ENCODE peak calls at places on chromosome 7, in ten cellular contexts. X is pancreas, M is aorta, S is psoas muscle, G is ovary, T is kidney, R is heart right ventricle, K is Peyer's patch, J is neural progenitor cell, Y is trophoblast cell. O is an unnamed sample.

GRCh38 chr7:44587843-44588711 is 6.0 kb upstream of the TMED4 start:
- DNase-seq in X (peak; percentile 59), M (no peak), S (no peak), G (peak; percentile 43), T (no peak), R (peak; percentile 55), K (peak; percentile 85), J (no peak), Y (peak; percentile 31), O (no peak)

GRCh38 chr7:109836016-109836415 is 1254.9 kb upstream of the LRRN3 start:
- DNase-seq in X (no peak), M (no peak), S (no peak), G (no peak), T (no peak), R (no peak), K (no peak), J (no peak), Y (no peak), O (no peak)

GRCh38 chr7:47266131-47266706 is 315.7 kb downstream of the TNS3 start:
- DNase-seq in X (peak; percentile 64), M (peak; percentile 59), S (peak; percentile 74), G (peak; percentile 71), T (peak; percentile 89), R (peak; percentile 48), K (peak; percentile 82), J (peak; percentile 79), Y (peak; percentile 70), O (no peak)

GRCh38 chr7:114432627-114433026 is 18.0 kb downstream of the FOXP2 start:
- DNase-seq in X (no peak), M (no peak), S (no peak), G (no peak), T (no peak), R (no peak), K (no peak), J (no peak), Y (no peak), O (no peak)

GRCh38 chr7:32275216-32275979 is 205.2 kb upstream of the PDE1C start:
- DNase-seq in X (no peak), M (no peak), S (no peak), G (no peak), T (no peak), R (no peak), K (no peak), J (no peak), Y (no peak), O (no peak)

GRCh38 chr7:42232275-42232674 is 4.7 kb downstream of the GLI3 start:
- DNase-seq in X (no peak), M (no peak), S (no peak), G (no peak), T (no peak), R (no peak), K (no peak), J (peak; percentile 83), Y (peak; percentile 62), O (no peak)

GRCh38 chr7:427506-428103 is 92.0 kb downstream of the PDGFA start:
- DNase-seq in X (no peak), M (no peak), S (peak; percentile 20), G (no peak), T (no peak), R (no peak), K (no peak), J (no peak), Y (no peak), O (no peak)

GRCh38 chr7:24974026-24974832 is 5.7 kb downstream of the OSBPL3 start:
- DNase-seq in X (no peak), M (no peak), S (no peak), G (no peak), T (no peak), R (no peak), K (no peak), J (no peak), Y (no peak), O (no peak)

GRCh38 chr7:139776486-139777303 is 1.1 kb downstream of the HIPK2 start:
- DNase-seq in X (peak; percentile 28), M (no peak), S (no peak), G (peak; percentile 31), T (no peak), R (no peak), K (peak; percentile 63), J (peak; percentile 42), Y (peak; percentile 39), O (no peak)

GRCh38 chr7:17320102-17320497 is 21.6 kb downstream of the AHR start:
- DNase-seq in X (no peak), M (no peak), S (no peak), G (no peak), T (no peak), R (no peak), K (no peak), J (no peak), Y (no peak), O (no peak)

GRCh38 chr7:144720139-144720538 is 115.7 kb downstream of the TPK1 start:
- DNase-seq in X (no peak), M (no peak), S (no peak), G (no peak), T (no peak), R (no peak), K (no peak), J (no peak), Y (peak; percentile 91), O (no peak)

GRCh38 chr7:47852330-47853245 is 95.7 kb downstream of the PKD1L1 start:
- DNase-seq in X (no peak), M (no peak), S (no peak), G (no peak), T (no peak), R (no peak), K (no peak), J (peak; percentile 52), Y (no peak), O (no peak)

GRCh38 chr7:19079066-19079465 is 38.4 kb downstream of the TWIST1 start:
- DNase-seq in X (no peak), M (no peak), S (no peak), G (no peak), T (no peak), R (no peak), K (no peak), J (no peak), Y (peak; percentile 12), O (no peak)

GRCh38 chr7:27515933-27516332 is 146.8 kb downstream of the HIBADH start:
- DNase-seq in X (no peak), M (no peak), S (no peak), G (no peak), T (no peak), R (no peak), K (no peak), J (peak; percentile 7), Y (peak; percentile 75), O (no peak)

GRCh38 chr7:54839538-54840213 is 80.7 kb upstream of the SEC61G start:
- DNase-seq in X (peak; percentile 57), M (peak; percentile 85), S (peak; percentile 92), G (peak; percentile 46), T (peak; percentile 83), R (peak; percentile 80), K (peak; percentile 58), J (peak; percentile 71), Y (no peak), O (no peak)

GRCh38 chr7:140358771-140359095 is 39.6 kb downstream of the SLC37A3 start:
- DNase-seq in X (no peak), M (no peak), S (no peak), G (no peak), T (no peak), R (no peak), K (peak; percentile 56), J (no peak), Y (no peak), O (no peak)

GRCh38 chr7:27175005-27175625 is 995 bp upstream of the HOXA10 start:
- DNase-seq in X (no peak), M (peak; percentile 14), S (peak; percentile 61), G (no peak), T (peak; percentile 67), R (no peak), K (peak; percentile 71), J (no peak), Y (no peak), O (no peak)

GRCh38 chr7:155710530-155710929 is 66.1 kb downstream of the RBM33 start:
- DNase-seq in X (no peak), M (no peak), S (no peak), G (no peak), T (no peak), R (no peak), K (peak; percentile 62), J (no peak), Y (no peak), O (no peak)
- H3K36me3 ChIP-seq in X (no peaks in the 10 kb centered on the region), M (no peaks in the 10 kb centered on the region), S (peaks cover 84% of the 10 kb centered on the region), G (no peaks in the 10 kb centered on the region), T (peaks cover 46% of the 10 kb centered on the region), R (peaks cover 83% of the 10 kb centered on the region), K (no peaks in the 10 kb centered on the region), J (peaks cover 17% of the 10 kb centered on the region), Y (peaks cover 38% of the 10 kb centered on the region), O (peaks cover 21% of the 10 kb centered on the region)

DNA sequence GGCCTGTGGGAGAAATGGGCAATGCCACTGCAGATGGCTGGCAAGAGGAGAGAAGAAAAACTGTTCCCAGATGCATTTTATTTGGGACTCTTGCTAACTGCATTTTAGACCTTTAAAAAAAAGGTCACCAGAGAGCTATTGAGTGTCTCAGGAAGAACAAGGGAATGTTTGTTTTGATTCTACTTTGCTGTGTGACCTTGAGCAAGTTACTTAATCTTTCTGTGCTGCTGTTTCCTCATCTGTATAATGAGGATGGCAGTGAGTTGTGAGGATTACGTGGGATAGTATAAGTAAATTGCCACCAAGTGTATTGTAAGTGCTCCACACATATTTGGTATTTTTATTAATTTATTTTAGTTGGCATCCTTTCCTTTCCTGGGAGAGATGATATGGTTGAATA is 142.0 kb upstream of the AGK start:
- DNase-seq in X (no peak), M (no peak), S (no peak), G (no peak), T (no peak), R (no peak), K (no peak), J (no peak), Y (no peak), O (no peak)
- H3K27ac ChIP-seq in X (no peak overlapping the region), M (no peak overlapping the region), S (no peak overlapping the region), G (no peak overlapping the region), T (no peak overlapping the region), R (no peak overlapping the region), K (no peak overlapping the region), J (no peak overlapping the region), Y (no peak overlapping the region), O (no peak overlapping the region)

GRCh38 chr7:57211428-57212100 is 79.3 kb upstream of the ZNF479 start:
- DNase-seq in X (no peak), M (no peak), S (no peak), G (no peak), T (peak; percentile 37), R (no peak), K (peak; percentile 33), J (no peak), Y (no peak), O (no peak)
- H3K9me3 ChIP-seq in X (no peaks in the 10 kb centered on the region), M (no peaks in the 10 kb centered on the region), S (no peaks in the 10 kb centered on the region), G (no peaks in the 10 kb centered on the region), T (peaks cover 5% of the 10 kb centered on the region), R (peaks cover 92% of the 10 kb centered on the region), K (peaks cover 7% of the 10 kb centered on the region), J (peaks cover 14% of the 10 kb centered on the region), Y (peaks cover 61% of the 10 kb centered on the region), O (no peaks in the 10 kb centered on the region)

DNA sequence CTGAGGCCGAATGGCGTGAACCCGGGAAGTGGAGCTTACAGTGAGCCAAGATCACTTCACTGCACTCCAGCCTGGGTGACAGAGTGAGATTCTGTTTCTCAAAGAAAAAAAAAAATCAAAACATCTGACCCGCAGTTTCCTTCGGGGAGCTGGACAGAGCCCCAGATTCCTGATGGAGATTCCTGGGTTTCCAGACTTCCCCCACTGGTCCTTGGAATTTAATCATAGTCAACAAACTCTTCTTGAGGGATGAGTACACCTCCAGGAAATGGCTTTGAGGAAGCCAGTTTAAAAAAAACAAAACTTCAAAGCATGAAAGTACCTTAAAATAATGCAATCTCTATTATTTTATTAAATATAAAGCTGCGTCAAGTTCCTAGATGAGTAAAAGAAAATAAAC is 1.1 kb upstream of the MAD1L1 start:
- DNase-seq in X (no peak), M (no peak), S (no peak), G (no peak), T (no peak), R (no peak), K (no peak), J (no peak), Y (no peak), O (no peak)
- H3K36me3 ChIP-seq in X (no peaks in the 10 kb centered on the region), M (no peaks in the 10 kb centered on the region), S (peaks cover 61% of the 10 kb centered on the region), G (no peaks in the 10 kb centered on the region), T (peaks cover 27% of the 10 kb centered on the region), R (peaks cover 54% of the 10 kb centered on the region), K (no peaks in the 10 kb centered on the region), J (peaks cover 5% of the 10 kb centered on the region), Y (peaks cover 46% of the 10 kb centered on the region), O (peaks cover 9% of the 10 kb centered on the region)

O was measured in esophagus squamous epithelium.